ENCODE peak calls at places on chromosome 18, in nine cellular contexts. X is fibroblast of pulmonary artery; S is HEK293T; M is mucosa of gallbladder; E is posterior cingulate gyrus; G is MCF 10A; H is A673; Q is effector CD4-positive, alpha-beta T cell; Y is NCI-H2029. R is an unnamed sample.

GRCh38 chr18:65659312-65659711 is 91.5 kb upstream of the CDH7 start:
- DNase-seq in S (no peak), H (no peak), Q (no peak), Y (no peak), M (no peak), X (no peak), G (no peak), E (no peak), R (no peak)

GRCh38 chr18:23825978-23826405 is 136.7 kb downstream of the LAMA3 start:
- DNase-seq in Q (no peak), H (no peak), Y (no peak), M (peak), X (peak), E (peak), S (no peak), G (peak), R (no peak)

GRCh38 chr18:32258558-32259204 is 68.8 kb downstream of the MEP1B start:
- DNase-seq in H (no peak), Q (no peak), M (no peak), Y (no peak), S (no peak), G (no peak), E (no peak), X (no peak), R (no peak)

GRCh38 chr18:36402765-36403396 is 105.4 kb downstream of the FHOD3 start:
- DNase-seq in S (peak), Q (no peak), Y (no peak), H (no peak), E (no peak), M (peak), X (peak), G (no peak), R (no peak)

GRCh38 chr18:23189768-23190661 is 54.7 kb downstream of the CABLES1 start:
- DNase-seq in S (no peak), G (no peak), X (no peak), Y (no peak), E (no peak), H (no peak), M (no peak), Q (no peak), R (no peak)

GRCh38 chr18:23580677-23581367 is 5.5 kb downstream of the NPC1 start:
- DNase-seq in E (peak), X (peak), S (no peak), Q (no peak), M (no peak), G (no peak), H (no peak), Y (no peak), R (no peak)

GRCh38 chr18:32358075-32358474 is 112.6 kb downstream of the GAREM1 start:
- DNase-seq in Q (no peak), G (no peak), M (no peak), S (no peak), X (no peak), E (no peak), H (no peak), Y (no peak), R (no peak)

GRCh38 chr18:42956287-42956686 is 159.2 kb downstream of the RIT2 start:
- DNase-seq in H (no peak), E (no peak), X (no peak), M (no peak), G (no peak), S (no peak), Y (no peak), Q (no peak), R (no peak)

GRCh38 chr18:38695559-38696270 is 1130.1 kb upstream of the CELF4 start:
- DNase-seq in M (no peak), S (no peak), H (no peak), G (peak), E (no peak), Y (no peak), X (peak), Q (no peak), R (no peak)

GRCh38 chr18:79546781-79547272 is 132.8 kb upstream of the CTDP1 start:
- DNase-seq in G (no peak), S (no peak), X (no peak), E (peak), Q (no peak), H (no peak), M (no peak), Y (no peak), R (no peak)

GRCh38 chr18:31680836-31681568 is 3.4 kb downstream of the B4GALT6 start:
- DNase-seq in S (peak), G (peak), H (no peak), E (no peak), M (no peak), X (peak), Y (no peak), Q (no peak), R (no peak)

GRCh38 chr18:77006305-77007175 is 126.0 kb downstream of the MBP start:
- DNase-seq in Q (no peak), Y (no peak), S (no peak), H (no peak), X (no peak), G (no peak), M (no peak), E (peak), R (no peak)

GRCh38 chr18:33034212-33034611 is 261.4 kb upstream of the KLHL14 start:
- DNase-seq in Y (no peak), S (no peak), E (no peak), M (no peak), Q (no peak), H (no peak), G (no peak), X (no peak), R (no peak)

GRCh38 chr18:33184178-33184577 is 256.3 kb downstream of the CCDC178 start:
- DNase-seq in Q (no peak), G (no peak), S (no peak), M (peak), X (peak), H (no peak), E (no peak), Y (no peak), R (no peak)

GRCh38 chr18:57311472-57311871 is 40.9 kb upstream of the ST8SIA3 start:
- DNase-seq in Y (no peak), H (no peak), Q (no peak), G (peak), S (no peak), M (no peak), X (no peak), E (no peak), R (no peak)

GRCh38 chr18:42105382-42105781 is 150.3 kb downstream of the PIK3C3 start:
- DNase-seq in M (no peak), Q (no peak), X (no peak), H (no peak), G (no peak), E (no peak), Y (no peak), S (no peak), R (no peak)

GRCh38 chr18:57836557-57836956 is 33.4 kb upstream of the ATP8B1 start:
- DNase-seq in S (no peak), M (no peak), Q (no peak), X (no peak), E (no peak), Y (no peak), H (no peak), G (no peak), R (no peak)

GRCh38 chr18:31015715-31016459 is 26.7 kb downstream of the DSC3 start:
- DNase-seq in Y (no peak), X (no peak), M (no peak), H (no peak), Q (no peak), S (no peak), G (no peak), E (no peak), R (no peak)

GRCh38 chr18:25230658-25231326 is 121.2 kb downstream of the ZNF521 start:
- DNase-seq in M (peak), X (peak), G (peak), Q (no peak), S (no peak), Y (no peak), E (peak), H (no peak), R (no peak)

GRCh38 chr18:55579888-55580287 is 8.1 kb downstream of the TCF4 start:
- DNase-seq in X (peak), S (no peak), H (no peak), Y (no peak), Q (no peak), G (no peak), M (no peak), E (no peak), R (no peak)

GRCh38 chr18:3059272-3059671 is 46.3 kb upstream of the LPIN2 start:
- DNase-seq in G (no peak), E (no peak), Y (no peak), Q (no peak), S (no peak), H (no peak), M (no peak), X (no peak), R (no peak)

GRCh38 chr18:58135806-58136331 is 91.8 kb downstream of the NEDD4L start:
- DNase-seq in E (no peak), G (peak), S (peak), Q (no peak), H (peak), M (peak), X (peak), Y (peak), R (peak)

GRCh38 chr18:23259701-23260661 is 124.7 kb downstream of the CABLES1 start:
- DNase-seq in M (peak), E (peak), S (no peak), X (peak), G (peak), H (peak), Y (peak), Q (no peak), R (peak)

GRCh38 chr18:47975105-47975504 is 44.6 kb upstream of the SMAD2 start:
- DNase-seq in M (no peak), X (no peak), S (no peak), H (no peak), Y (no peak), G (no peak), Q (no peak), E (no peak), R (no peak)

GRCh38 chr18:74496508-74497307 is 545 bp downstream of the CNDP2 start:
- DNase-seq in G (peak), Y (no peak), X (peak), H (peak), E (peak), Q (no peak), S (peak), M (peak), R (no peak)

GRCh38 chr18:61322265-61322873 is 10.9 kb upstream of the CDH20 start:
- DNase-seq in H (peak), Y (peak), M (peak), S (peak), X (peak), G (peak), E (peak), Q (no peak), R (peak)

GRCh38 chr18:41206341-41206740 is 748.7 kb upstream of the PIK3C3 start:
- DNase-seq in M (no peak), H (no peak), E (no peak), G (no peak), Q (no peak), Y (no peak), X (no peak), S (no peak), R (no peak)

GRCh38 chr18:26309283-26309682 is 83.0 kb downstream of the TAF4B start:
- DNase-seq in G (peak), Q (no peak), M (no peak), E (no peak), S (no peak), X (peak), Y (no peak), H (no peak), R (no peak)

GRCh38 chr18:37006742-37007141 is 177.8 kb downstream of the KIAA1328 start:
- DNase-seq in H (no peak), E (no peak), Y (no peak), X (no peak), Q (no peak), G (no peak), S (no peak), M (no peak), R (no peak)

GRCh38 chr18:24731158-24731557 is 270.7 kb downstream of the HRH4 start:
- DNase-seq in M (no peak), G (no peak), H (no peak), Y (no peak), X (no peak), E (no peak), Q (no peak), S (no peak), R (no peak)

GRCh38 chr18:68769423-68769822 is 28.5 kb upstream of the CCDC102B start:
- DNase-seq in Q (no peak), M (peak), X (peak), S (no peak), E (no peak), G (peak), H (no peak), Y (no peak), R (no peak)

GRCh38 chr18:64116806-64117205 is 32.1 kb downstream of the LINC00305 start:
- DNase-seq in M (no peak), Y (no peak), X (no peak), S (no peak), H (no peak), E (no peak), G (no peak), Q (no peak), R (no peak)

GRCh38 chr18:2971741-2972552 is 41.0 kb downstream of the LPIN2 start:
- DNase-seq in H (no peak), X (no peak), Q (peak), G (no peak), Y (no peak), S (no peak), M (peak), E (no peak), R (no peak)

GRCh38 chr18:72089432-72089831 is 454.7 kb downstream of the CBLN2 start:
- DNase-seq in M (no peak), Y (no peak), Q (no peak), S (no peak), H (no peak), X (no peak), E (no peak), G (no peak), R (no peak)

GRCh38 chr18:11154369-11154982 is 5.1 kb upstream of the PIEZO2 start:
- DNase-seq in G (peak), S (peak), Q (no peak), X (peak), H (peak), Y (peak), M (no peak), E (no peak), R (no peak)

R was measured in GM19239.